ENCODE peak calls at places on chromosomes 5 and 9, in eight cellular contexts. H is activated CD4-positive, alpha-beta T cell treated with anti-CD3 and anti-CD28 coated beads for 24 hours; M is non-pigmented ciliary epithelial cell; X is NCI-H446; P is LoVo; V is activated naive CD8-positive, alpha-beta T cell treated with anti-CD3 and anti-CD28 coated beads, Interleukin-2, amount 50 U/mL, for 24 hours; A is NCI-H748 treated with DMSO at 0.1 percent for 48 hours; L is A549. F is an unnamed sample.

GRCh38 chr5:89826938-89827337 is 582.6 kb downstream of the CETN3 start:
- DNase-seq in P (no peak), A (no peak), H (no peak), X (no peak), L (no peak), M (no peak), V (no peak), F (no peak)

GRCh38 chr9:112299514-112299913 is 33.9 kb downstream of the PTBP3 start:
- DNase-seq in L (peak; percentile 61), M (peak; percentile 26), H (no peak), X (no peak), V (no peak), P (no peak), A (no peak), F (no peak)

GRCh38 chr9:34046784-34047379 is 1.8 kb downstream of the UBAP2 start:
- DNase-seq in M (no peak), A (no peak), P (no peak), H (no peak), X (no peak), V (no peak), L (no peak), F (no peak)

GRCh38 chr5:157558089-157558595 is 17.4 kb downstream of the ADAM19 start:
- DNase-seq in P (no peak), L (no peak), M (peak; percentile 89), H (no peak), V (no peak), X (no peak), A (no peak), F (no peak)

GRCh38 chr9:89853931-89854330 is 249.1 kb downstream of the GADD45G start:
- DNase-seq in X (no peak), A (no peak), M (no peak), L (no peak), V (no peak), H (no peak), P (no peak), F (no peak)

GRCh38 chr9:134378901-134379338 is 52.7 kb downstream of the RXRA start:
- DNase-seq in V (no peak), M (no peak), X (peak; percentile 63), A (no peak), H (no peak), L (peak; percentile 74), P (peak; percentile 33), F (no peak)

GRCh38 chr9:13354733-13355132 is 75.2 kb upstream of the MPDZ start:
- DNase-seq in L (no peak), M (no peak), V (no peak), X (peak; percentile 99), H (no peak), P (no peak), A (peak; percentile 88), F (peak; percentile 54)

GRCh38 chr5:124065508-124065907 is 553.5 kb downstream of the CSNK1G3 start:
- DNase-seq in A (no peak), X (no peak), L (no peak), H (no peak), M (no peak), V (no peak), P (no peak), F (no peak)

GRCh38 chr9:124512806-124513204 is 5.6 kb upstream of the NR5A1 start:
- DNase-seq in L (no peak), M (no peak), A (no peak), H (no peak), X (no peak), V (no peak), P (no peak), F (no peak)

GRCh38 chr9:134707031-134707680 is 65.6 kb downstream of the COL5A1 start:
- DNase-seq in V (no peak), X (peak; percentile 71), M (no peak), P (no peak), H (no peak), A (peak; percentile 5), L (no peak), F (peak; percentile 94)

GRCh38 chr9:75382126-75382525 is 293.8 kb downstream of the OSTF1 start:
- DNase-seq in M (no peak), V (no peak), H (no peak), A (no peak), X (no peak), L (no peak), P (no peak), F (no peak)

GRCh38 chr5:88203977-88204735 is 64.5 kb downstream of the TMEM161B start:
- DNase-seq in P (no peak), V (peak; percentile 29), A (no peak), M (peak; percentile 8), L (no peak), H (no peak), X (no peak), F (no peak)

GRCh38 chr5:97528941-97529340 is 345.9 kb upstream of the RIOK2 start:
- DNase-seq in A (no peak), X (no peak), M (peak; percentile 41), L (no peak), P (no peak), H (no peak), V (no peak), F (peak; percentile 29)

GRCh38 chr5:113187879-113188278 is 211.3 kb downstream of the DCP2 start:
- DNase-seq in M (no peak), L (no peak), V (no peak), X (no peak), H (no peak), A (no peak), P (no peak), F (no peak)

GRCh38 chr5:175109058-175109755 is 334.8 kb downstream of the DRD1 start:
- DNase-seq in X (no peak), V (no peak), M (no peak), L (no peak), A (no peak), P (no peak), H (no peak), F (no peak)

GRCh38 chr5:131171276-131171815 is 602 bp downstream of the LYRM7 start:
- DNase-seq in P (peak; percentile 56), M (no peak), A (peak; percentile 20), V (no peak), H (no peak), X (no peak), L (no peak), F (no peak)

GRCh38 chr5:37103302-37103701 is 145.9 kb downstream of the CPLANE1 start:
- DNase-seq in A (no peak), M (no peak), L (no peak), X (no peak), V (no peak), P (no peak), H (no peak), F (no peak)

GRCh38 chr5:39190311-39191102 is 28.9 kb downstream of the FYB1 start:
- DNase-seq in P (no peak), A (no peak), L (no peak), V (no peak), H (no peak), X (no peak), M (no peak), F (no peak)

GRCh38 chr9:133334161-133334560 is 1.8 kb downstream of the SURF6 start:
- DNase-seq in P (peak; percentile 69), H (no peak), L (no peak), X (no peak), V (no peak), M (no peak), A (no peak), F (no peak)

GRCh38 chr5:69414885-69415583 is at the start of gene MARVELD2:
- DNase-seq in H (peak; percentile 41), M (no peak), P (peak; percentile 95), X (no peak), L (peak; percentile 77), V (peak; percentile 46), A (peak; percentile 82), F (peak; percentile 62)

GRCh38 chr9:134216961-134217360 is 52.6 kb upstream of the RNU6ATAC start:
- DNase-seq in H (no peak), M (no peak), V (no peak), A (no peak), P (no peak), L (no peak), X (no peak), F (no peak)

GRCh38 chr9:113274474-113275146 is 762 bp downstream of the CDC26 start:
- DNase-seq in X (peak; percentile 57), V (peak; percentile 14), A (peak; percentile 83), P (peak; percentile 67), H (no peak), L (peak; percentile 66), M (no peak), F (peak; percentile 74)

GRCh38 chr5:31478901-31479300 is 53.0 kb downstream of the DROSHA start:
- DNase-seq in H (no peak), X (no peak), A (no peak), P (no peak), M (no peak), V (no peak), L (no peak), F (no peak)

GRCh38 chr5:141880961-141881801 is 3.0 kb upstream of the PCDH1 start:
- DNase-seq in V (no peak), H (no peak), M (no peak), P (no peak), X (peak; percentile 17), A (no peak), L (no peak), F (no peak)